ENCODE peak calls at places on chromosomes 6 and 20, in nine cellular contexts. One of them, this sample, is unnamed.

GRCh38 chr20:22513574-22513973 is 70.8 kb downstream of the FOXA2 start:
- DNase-seq in M059J: no peak
- DNase-seq in activated T-helper 9 cell treated with anti-CD3 and anti-CD28 coated beads, Interleukin-2, amount 50 U/mL, for 16 hours: no peak
- DNase-seq in activated CD4-positive, alpha-beta T cell treated with anti-CD3 and anti-CD28 coated beads, Interleukin-2, amount 50 U/mL, for 1 hour: no peak
- DNase-seq in occipital lobe: no peak
- DNase-seq in B cell: no peak
- DNase-seq in colonic mucosa: no peak
- DNase-seq in aorta: no peak
- DNase-seq in small intestine: no peak
- DNase-seq in this sample: no peak

GRCh38 chr6:164102701-164103100 is 688.2 kb downstream of the QKI start:
- DNase-seq in aorta: no peak
- DNase-seq in activated CD4-positive, alpha-beta T cell treated with anti-CD3 and anti-CD28 coated beads, Interleukin-2, amount 50 U/mL, for 1 hour: no peak
- DNase-seq in occipital lobe: no peak
- DNase-seq in activated T-helper 9 cell treated with anti-CD3 and anti-CD28 coated beads, Interleukin-2, amount 50 U/mL, for 16 hours: no peak
- DNase-seq in small intestine: no peak
- DNase-seq in colonic mucosa: no peak
- DNase-seq in B cell: no peak
- DNase-seq in M059J: no peak
- DNase-seq in this sample: no peak

GRCh38 chr6:118751072-118751471 is 99.7 kb upstream of the CEP85L start:
- DNase-seq in small intestine: no peak
- DNase-seq in colonic mucosa: no peak
- DNase-seq in activated CD4-positive, alpha-beta T cell treated with anti-CD3 and anti-CD28 coated beads, Interleukin-2, amount 50 U/mL, for 1 hour: no peak
- DNase-seq in occipital lobe: no peak
- DNase-seq in aorta: no peak
- DNase-seq in B cell: no peak
- DNase-seq in M059J: no peak
- DNase-seq in activated T-helper 9 cell treated with anti-CD3 and anti-CD28 coated beads, Interleukin-2, amount 50 U/mL, for 16 hours: no peak
- DNase-seq in this sample: no peak

GRCh38 chr20:31908016-31908415 is 37.6 kb downstream of the TTLL9 start:
- DNase-seq in small intestine: no peak
- DNase-seq in colonic mucosa: no peak
- DNase-seq in B cell: no peak
- DNase-seq in occipital lobe: no peak
- DNase-seq in activated T-helper 9 cell treated with anti-CD3 and anti-CD28 coated beads, Interleukin-2, amount 50 U/mL, for 16 hours: no peak
- DNase-seq in activated CD4-positive, alpha-beta T cell treated with anti-CD3 and anti-CD28 coated beads, Interleukin-2, amount 50 U/mL, for 1 hour: no peak
- DNase-seq in aorta: no peak
- DNase-seq in M059J: peak; percentile 20
- DNase-seq in this sample: no peak

GRCh38 chr6:21529431-21529830 is 64.1 kb upstream of the SOX4 start:
- DNase-seq in colonic mucosa: no peak
- DNase-seq in B cell: no peak
- DNase-seq in occipital lobe: no peak
- DNase-seq in small intestine: no peak
- DNase-seq in M059J: no peak
- DNase-seq in activated CD4-positive, alpha-beta T cell treated with anti-CD3 and anti-CD28 coated beads, Interleukin-2, amount 50 U/mL, for 1 hour: no peak
- DNase-seq in aorta: no peak
- DNase-seq in activated T-helper 9 cell treated with anti-CD3 and anti-CD28 coated beads, Interleukin-2, amount 50 U/mL, for 16 hours: no peak
- DNase-seq in this sample: no peak

GRCh38 chr6:139369068-139369467 is 5.4 kb downstream of the CITED2 start:
- DNase-seq in colonic mucosa: no peak
- DNase-seq in M059J: peak; percentile 71
- DNase-seq in small intestine: no peak
- DNase-seq in B cell: no peak
- DNase-seq in activated T-helper 9 cell treated with anti-CD3 and anti-CD28 coated beads, Interleukin-2, amount 50 U/mL, for 16 hours: no peak
- DNase-seq in occipital lobe: no peak
- DNase-seq in aorta: no peak
- DNase-seq in activated CD4-positive, alpha-beta T cell treated with anti-CD3 and anti-CD28 coated beads, Interleukin-2, amount 50 U/mL, for 1 hour: no peak
- DNase-seq in this sample: peak; percentile 44

GRCh38 chr6:97186416-97186999 is 96.5 kb downstream of the MMS22L start:
- DNase-seq in colonic mucosa: peak; percentile 74
- DNase-seq in aorta: peak; percentile 67
- DNase-seq in activated CD4-positive, alpha-beta T cell treated with anti-CD3 and anti-CD28 coated beads, Interleukin-2, amount 50 U/mL, for 1 hour: peak; percentile 62
- DNase-seq in activated T-helper 9 cell treated with anti-CD3 and anti-CD28 coated beads, Interleukin-2, amount 50 U/mL, for 16 hours: peak; percentile 19
- DNase-seq in B cell: peak; percentile 11
- DNase-seq in small intestine: peak; percentile 78
- DNase-seq in occipital lobe: peak; percentile 16
- DNase-seq in M059J: peak; percentile 54
- DNase-seq in this sample: peak; percentile 65

GRCh38 chr20:10466325-10466724 is 31.2 kb downstream of the SLX4IP start:
- DNase-seq in colonic mucosa: no peak
- DNase-seq in B cell: no peak
- DNase-seq in small intestine: no peak
- DNase-seq in aorta: no peak
- DNase-seq in activated T-helper 9 cell treated with anti-CD3 and anti-CD28 coated beads, Interleukin-2, amount 50 U/mL, for 16 hours: no peak
- DNase-seq in activated CD4-positive, alpha-beta T cell treated with anti-CD3 and anti-CD28 coated beads, Interleukin-2, amount 50 U/mL, for 1 hour: no peak
- DNase-seq in occipital lobe: no peak
- DNase-seq in M059J: no peak
- DNase-seq in this sample: no peak

GRCh38 chr6:2900821-2901644 is 2.1 kb downstream of the SERPINB9 start:
- DNase-seq in aorta: no peak
- DNase-seq in M059J: no peak
- DNase-seq in B cell: no peak
- DNase-seq in colonic mucosa: no peak
- DNase-seq in activated T-helper 9 cell treated with anti-CD3 and anti-CD28 coated beads, Interleukin-2, amount 50 U/mL, for 16 hours: no peak
- DNase-seq in occipital lobe: peak; percentile 57
- DNase-seq in activated CD4-positive, alpha-beta T cell treated with anti-CD3 and anti-CD28 coated beads, Interleukin-2, amount 50 U/mL, for 1 hour: no peak
- DNase-seq in small intestine: no peak
- DNase-seq in this sample: no peak

GRCh38 chr6:26233608-26234420 is 131.2 kb upstream of the BTN3A2 start:
- DNase-seq in M059J: peak; percentile 80
- DNase-seq in occipital lobe: no peak
- DNase-seq in activated CD4-positive, alpha-beta T cell treated with anti-CD3 and anti-CD28 coated beads, Interleukin-2, amount 50 U/mL, for 1 hour: peak; percentile 58
- DNase-seq in activated T-helper 9 cell treated with anti-CD3 and anti-CD28 coated beads, Interleukin-2, amount 50 U/mL, for 16 hours: no peak
- DNase-seq in B cell: peak; percentile 64
- DNase-seq in aorta: peak; percentile 77
- DNase-seq in colonic mucosa: peak; percentile 75
- DNase-seq in small intestine: peak; percentile 79
- DNase-seq in this sample: peak; percentile 65

This sample was measured in renal cortical epithelial cell.